ENCODE peak calls at places on chromosomes 3 and 15, in eight cellular contexts. S is upper lobe of right lung; R is lower lobe of right lung; A is PC-3; B is heart left ventricle; I is naive thymus-derived CD4-positive, alpha-beta T cell; Z is Panc1; D is aorta. F is an unnamed sample.

GRCh38 chr15:43852607-43853006 is 25.8 kb downstream of the WDR76 start:
- ATAC-seq in I (no peak), S (no peak), Z (no peak), R (no peak), B (no peak), D (no peak), A (no peak), F (no peak)

GRCh38 chr15:62853114-62853832 is 189.3 kb upstream of the TPM1 start:
- ATAC-seq in I (no peak), Z (no peak), S (no peak), D (no peak), B (no peak), A (peak; percentile 6), R (no peak), F (no peak)

GRCh38 chr15:72168131-72168825 is 29.3 kb downstream of the GRAMD2A start:
- ATAC-seq in A (peak; percentile 60), R (peak; percentile 34), D (no peak), B (peak; percentile 67), I (no peak), S (peak; percentile 47), Z (no peak), F (no peak)

GRCh38 chr3:58073315-58074125 is 65.3 kb downstream of the FLNB start:
- ATAC-seq in R (no peak), A (no peak), S (no peak), Z (no peak), D (no peak), I (no peak), B (no peak), F (peak; percentile 65)

GRCh38 chr15:92416557-92416956 is 22.9 kb downstream of the ST8SIA2 start:
- ATAC-seq in S (no peak), Z (no peak), R (no peak), D (no peak), B (peak; percentile 35), I (no peak), A (no peak), F (no peak)

GRCh38 chr15:34789326-34789725 is 6.0 kb downstream of the ACTC1 start:
- ATAC-seq in D (no peak), B (peak; percentile 35), I (no peak), Z (no peak), A (no peak), R (no peak), S (no peak), F (no peak)

GRCh38 chr15:48520376-48521155 is 124.9 kb downstream of the FBN1 start:
- ATAC-seq in A (no peak), I (no peak), D (no peak), S (peak; percentile 10), R (no peak), Z (peak; percentile 76), B (peak; percentile 39), F (no peak)

GRCh38 chr3:19946291-19946831 is 536 bp upstream of the RAB5A start:
- ATAC-seq in B (peak; percentile 1), I (peak; percentile 1), R (peak; percentile 15), Z (peak; percentile 32), A (peak; percentile 3), D (peak; percentile 13), S (peak; percentile 1), F (no peak)

GRCh38 chr3:152285509-152285908 is 16.8 kb downstream of the MBNL1 start:
- ATAC-seq in Z (no peak), I (no peak), D (no peak), S (no peak), R (no peak), A (no peak), B (no peak), F (no peak)

GRCh38 chr15:58538225-58538731 is 106.5 kb downstream of the LIPC start:
- ATAC-seq in Z (no peak), A (no peak), S (no peak), D (no peak), I (no peak), R (no peak), B (no peak), F (no peak)

GRCh38 chr3:61194892-61195538 is 56.2 kb downstream of the FHIT start:
- ATAC-seq in I (no peak), Z (no peak), R (no peak), A (no peak), S (no peak), B (no peak), D (no peak), F (no peak)

GRCh38 chr3:161371441-161372320 is at the start of gene SPTSSB:
- ATAC-seq in I (peak; percentile 75), Z (peak; percentile 85), D (peak; percentile 81), B (peak; percentile 36), R (peak; percentile 88), A (peak; percentile 76), S (peak; percentile 87), F (peak; percentile 57)

GRCh38 chr3:132538072-132538471 is 59.0 kb upstream of the ACKR4 start:
- ATAC-seq in D (no peak), Z (no peak), I (no peak), B (no peak), S (no peak), R (no peak), A (no peak), F (no peak)

GRCh38 chr3:37054370-37054769 is 61.1 kb downstream of the MLH1 start:
- ATAC-seq in B (peak; percentile 92), Z (no peak), R (peak; percentile 72), A (peak; percentile 70), S (peak; percentile 63), D (peak; percentile 91), I (no peak), F (peak; percentile 84)

GRCh38 chr3:32319607-32320006 is 72.0 kb upstream of the CMTM7 start:
- ATAC-seq in I (no peak), Z (no peak), R (no peak), S (no peak), D (no peak), B (no peak), A (no peak), F (no peak)

GRCh38 chr3:78951546-78951945 is 816.3 kb downstream of the ROBO1 start:
- ATAC-seq in I (no peak), S (peak; percentile 12), A (no peak), Z (no peak), D (no peak), R (no peak), B (no peak), F (no peak)

GRCh38 chr3:143302638-143303171 is 183.1 kb downstream of the CHST2 start:
- ATAC-seq in A (peak; percentile 76), I (no peak), S (peak; percentile 69), B (peak; percentile 87), Z (peak; percentile 63), R (peak; percentile 71), D (peak; percentile 45), F (peak; percentile 39)

GRCh38 chr3:123295901-123296250 is 94.1 kb downstream of the SEC22A start:
- ATAC-seq in R (no peak), B (no peak), Z (no peak), D (no peak), S (no peak), A (no peak), I (peak; percentile 3), F (no peak)
- H3K4me3 ChIP-seq in R (no peak overlapping the region), B (no peak overlapping the region), Z (no peak overlapping the region), D (no peak overlapping the region), S (no peak overlapping the region), A (no peak overlapping the region), I (no peak overlapping the region), F (no peak overlapping the region)

GRCh38 chr3:125200731-125201139 is 11.8 kb downstream of the SLC12A8 start:
- ATAC-seq in I (no peak), S (no peak), A (no peak), B (no peak), R (no peak), D (no peak), Z (no peak), F (no peak)
- H3K4me3 ChIP-seq in I (no peak overlapping the region), S (no peak overlapping the region), A (no peak overlapping the region), B (no peak overlapping the region), R (no peak overlapping the region), D (no peak overlapping the region), Z (no peak overlapping the region), F (no peak overlapping the region)

GRCh38 chr3:128054363-128054762 is 2.1 kb downstream of the SEC61A1 start:
- ATAC-seq in I (no peak), A (peak; percentile 31), B (no peak), D (no peak), S (no peak), Z (no peak), R (no peak), F (no peak)
- H3K4me3 ChIP-seq in I (peak overlapping the region; percentile 80), A (peak overlapping the region; percentile 87), B (peak overlapping the region; percentile 95), D (no peak overlapping the region), S (peak overlapping the region; percentile 92), Z (peak overlapping the region; percentile 97), R (peak overlapping the region; percentile 95), F (no peak overlapping the region)

GRCh38 chr15:29133791-29134190 is 135.8 kb downstream of the NSMCE3 start:
- ATAC-seq in R (no peak), S (no peak), I (no peak), A (no peak), D (no peak), Z (no peak), B (no peak), F (no peak)
- H3K4me3 ChIP-seq in R (no peak overlapping the region), S (no peak overlapping the region), I (no peak overlapping the region), A (no peak overlapping the region), D (no peak overlapping the region), Z (no peak overlapping the region), B (no peak overlapping the region), F (no peak overlapping the region)

GRCh38 chr15:56019060-56019793 is 25.8 kb upstream of the NEDD4 start:
- ATAC-seq in S (no peak), I (no peak), D (no peak), A (no peak), R (no peak), Z (peak; percentile 63), B (no peak), F (no peak)
- H3K4me3 ChIP-seq in S (no peak overlapping the region), I (no peak overlapping the region), D (no peak overlapping the region), A (no peak overlapping the region), R (no peak overlapping the region), Z (peak overlapping the region; percentile 11), B (no peak overlapping the region), F (no peak overlapping the region)

F was measured in gastroesophageal sphincter.